ENCODE peak calls at places on chromosomes 11 and 22, in nine cellular contexts. K, H, C, N, E, A, B, G and L are unnamed samples. For H3K27me3 and H3K36me3, the result is how much of the 10 kb centered on the place peaks cover.

GRCh38 chr11:75955443-75955842 is 140.4 kb downstream of the UVRAG start:
- DNase-seq in B (no peak), C (no peak), E (no peak), N (no peak), K (peak), G (no peak), H (no peak), A (no peak), L (no peak)

GRCh38 chr11:130675456-130675855 is 227.0 kb downstream of the ADAMTS15 start:
- DNase-seq in K (peak), B (peak), C (no peak), G (no peak), E (peak), H (peak), A (no peak), N (peak), L (no peak)

GRCh38 chr22:30340911-30341685 is 14.4 kb upstream of the TBC1D10A start:
- DNase-seq in E (no peak), G (no peak), N (peak), K (no peak), B (peak), A (no peak), C (no peak), H (peak), L (no peak)

GRCh38 chr11:10645212-10645795 is 48.3 kb downstream of the IRAG1 start:
- DNase-seq in G (no peak), B (no peak), K (no peak), A (no peak), C (no peak), H (no peak), N (no peak), E (no peak), L (no peak)

GRCh38 chr11:17991799-17992433 is 20.9 kb downstream of the SERGEF start:
- DNase-seq in B (no peak), E (no peak), G (peak), C (no peak), A (peak), N (no peak), H (no peak), K (peak), L (no peak)

GRCh38 chr11:63405114-63405513 is 35.5 kb downstream of the SLC22A9 start:
- DNase-seq in K (no peak), N (no peak), G (no peak), A (no peak), B (no peak), C (no peak), E (no peak), H (no peak), L (no peak)

GRCh38 chr22:47612136-47612910 is 849.9 kb downstream of the TBC1D22A start:
- DNase-seq in H (no peak), G (no peak), C (no peak), K (no peak), E (no peak), N (no peak), B (no peak), A (no peak), L (no peak)

GRCh38 chr22:20844055-20845037 is 14.3 kb downstream of the PI4KA start:
- DNase-seq in K (no peak), C (no peak), N (no peak), E (no peak), B (no peak), G (no peak), A (no peak), H (no peak), L (no peak)

GRCh38 chr22:21666786-21667185 is 974 bp downstream of the PPIL2 start:
- DNase-seq in E (no peak), A (no peak), C (no peak), N (no peak), B (no peak), H (no peak), K (no peak), G (no peak), L (no peak)

GRCh38 chr11:24588075-24588474 is 91.2 kb downstream of the LUZP2 start:
- DNase-seq in A (no peak), G (no peak), C (no peak), K (peak), E (no peak), H (no peak), B (no peak), N (no peak), L (no peak)

GRCh38 chr11:112928136-112928535 is 33.1 kb upstream of the NCAM1 start:
- DNase-seq in B (no peak), K (no peak), A (no peak), H (no peak), E (no peak), N (no peak), C (no peak), G (no peak), L (no peak)

GRCh38 chr22:46078241-46079092 is 71.9 kb upstream of the PPARA start:
- DNase-seq in A (no peak), H (peak), N (peak), B (peak), G (no peak), C (no peak), E (no peak), K (no peak), L (no peak)

GRCh38 chr11:13008625-13009475 is at the start of gene RASSF10:
- DNase-seq in A (no peak), G (no peak), C (no peak), B (peak), K (peak), N (no peak), E (no peak), H (peak), L (no peak)

GRCh38 chr11:8403310-8403709 is 139.6 kb upstream of the LMO1 start:
- DNase-seq in G (no peak), H (no peak), A (no peak), C (no peak), K (peak), B (no peak), E (peak), N (no peak), L (no peak)

GRCh38 chr11:12189543-12190235 is 79.3 kb downstream of the MICAL2 start:
- DNase-seq in E (no peak), K (no peak), A (peak), N (peak), G (no peak), H (no peak), B (no peak), C (no peak), L (no peak)

GRCh38 chr22:29208879-29209623 is 3.4 kb downstream of the EMID1 start:
- DNase-seq in N (peak), B (no peak), C (no peak), A (no peak), G (no peak), H (peak), E (no peak), K (no peak), L (no peak)

GRCh38 chr11:117289795-117290194 is 1.4 kb upstream of the BACE1-AS start:
- DNase-seq in B (no peak), G (no peak), K (no peak), C (no peak), E (no peak), H (no peak), A (no peak), N (no peak), L (no peak)

GRCh38 chr11:709109-709997 is 3.3 kb downstream of the EPS8L2 start:
- DNase-seq in K (no peak), E (no peak), A (no peak), H (no peak), N (no peak), C (no peak), G (no peak), B (peak), L (no peak)

GRCh38 chr11:114762437-114762836 is 84.1 kb downstream of the NXPE2 start:
- DNase-seq in H (peak), N (peak), A (no peak), G (peak), E (peak), B (peak), K (peak), C (no peak), L (no peak)

GRCh38 chr22:45162531-45162930 is 1.2 kb upstream of the NUP50 start:
- DNase-seq in B (no peak), E (no peak), N (no peak), H (no peak), C (no peak), G (no peak), K (no peak), A (no peak), L (no peak)

GRCh38 chr22:20094158-20094807 is 14.2 kb downstream of the DGCR8 start:
- DNase-seq in H (no peak), E (no peak), A (no peak), N (peak), B (no peak), G (no peak), K (no peak), C (no peak), L (no peak)

GRCh38 chr22:38850941-38851849 is 7.4 kb upstream of the NPTXR start:
- DNase-seq in K (peak), A (no peak), N (no peak), H (no peak), B (no peak), C (no peak), G (no peak), E (peak), L (no peak)

GRCh38 chr11:123054301-123055065 is 7.5 kb downstream of the HSPA8 start:
- DNase-seq in G (peak), K (peak), B (no peak), E (peak), A (peak), N (no peak), C (no peak), H (no peak), L (no peak)

GRCh38 chr11:43034341-43034740 is 277.5 kb upstream of the API5 start:
- DNase-seq in B (no peak), K (no peak), N (no peak), E (no peak), C (no peak), G (no peak), A (no peak), H (no peak), L (no peak)

GRCh38 chr22:38314992-38315800 is 2.0 kb downstream of the CSNK1E start:
- DNase-seq in C (no peak), H (no peak), A (peak), E (no peak), G (peak), N (peak), B (no peak), K (peak), L (peak)

GRCh38 chr11:122367809-122368231 is 251.8 kb upstream of the BLID start:
- DNase-seq in E (peak), K (peak), A (no peak), G (no peak), C (no peak), N (no peak), H (no peak), B (no peak), L (no peak)

GRCh38 chr11:12963789-12964536 is 45.2 kb upstream of the RASSF10 start:
- DNase-seq in A (peak), H (peak), G (peak), C (no peak), K (peak), B (peak), N (peak), E (peak), L (peak)

GRCh38 chr11:67436459-67437081 is 912 bp downstream of the PTPRCAP start:
- DNase-seq in A (peak), N (peak), H (no peak), E (no peak), C (no peak), K (peak), G (peak), B (no peak), L (peak)

GRCh38 chr22:30205281-30206115 is 41.1 kb downstream of the LIF start:
- DNase-seq in G (no peak), E (peak), K (peak), A (no peak), C (no peak), N (peak), H (peak), B (no peak), L (no peak)

GRCh38 chr11:61509058-61510029 is 795 bp downstream of the LRRC10B start:
- DNase-seq in E (peak), A (peak), G (peak), N (peak), C (no peak), B (peak), H (peak), K (peak), L (peak)
- H3K4me3 ChIP-seq in E (peak), A (peak), G (peak), N (peak), C (peak), B (peak), H (peak), K (peak), L (peak)

GRCh38 chr11:57647960-57648776 is 1.5 kb downstream of the YPEL4 start:
- DNase-seq in K (peak), C (no peak), A (no peak), H (no peak), E (no peak), G (no peak), B (no peak), N (no peak), L (no peak)
- H3K27me3 ChIP-seq in K (under half), C (under half), A (under half), H (half or more), E (under half), G (under half), B (half or more), N (under half), L (under half)

DNA sequence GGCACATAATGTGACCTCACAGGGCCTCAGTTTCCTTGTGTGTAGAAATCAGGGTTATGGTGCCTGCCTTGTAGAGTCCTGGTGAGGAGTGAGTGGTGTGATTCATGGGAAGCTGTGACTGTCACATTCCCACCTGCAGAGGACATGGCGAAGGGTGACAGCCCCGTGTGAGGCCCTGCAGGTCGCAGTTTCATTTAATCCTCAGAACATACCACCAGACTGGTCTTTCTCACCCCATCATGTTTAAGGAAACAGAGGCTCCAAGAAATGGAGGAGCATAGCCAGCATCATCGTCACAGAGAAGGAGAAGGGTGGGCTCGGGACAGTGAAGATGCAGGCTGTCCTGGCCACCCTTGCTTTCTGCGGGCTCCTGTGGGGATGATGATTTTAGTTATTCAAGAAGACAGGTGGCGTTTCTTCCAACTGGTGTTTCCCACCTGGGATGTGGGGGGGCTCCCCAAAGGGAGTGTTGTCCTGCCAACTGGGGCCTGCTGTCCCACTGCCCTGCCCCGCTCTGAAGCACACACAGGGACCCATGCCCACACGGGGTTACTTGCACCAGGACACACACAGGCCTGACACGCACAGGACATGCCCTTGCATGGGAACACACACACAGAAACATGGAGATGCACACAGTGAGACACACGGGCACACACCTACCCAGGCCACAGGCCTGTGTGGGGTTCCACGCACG is 100.2 kb downstream of the BCR start:
- DNase-seq in C (no peak), E (no peak), K (no peak), N (no peak), B (no peak), G (no peak), A (no peak), H (no peak), L (no peak)
- H3K36me3 ChIP-seq in C (half or more), E (under half), K (under half), N (under half), B (under half), G (under half), A (under half), H (under half), L (under half)

GRCh38 chr11:110710520-110711381 is 1.5 kb downstream of the ARHGAP20 start:
- DNase-seq in E (no peak), C (no peak), B (peak), N (peak), K (peak), H (peak), G (no peak), A (no peak), L (peak)
- H3K4me3 ChIP-seq in E (peak), C (peak), B (peak), N (peak), K (peak), H (peak), G (no peak), A (no peak), L (no peak)

GRCh38 chr11:105723269-105723668 is 113.4 kb downstream of the GRIA4 start:
- DNase-seq in H (no peak), N (no peak), A (no peak), B (no peak), K (no peak), E (no peak), G (no peak), C (no peak), L (no peak)
- H3K27me3 ChIP-seq in H (under half), N (under half), A (under half), B (under half), K (under half), E (under half), G (under half), C (under half), L (under half)

DNA sequence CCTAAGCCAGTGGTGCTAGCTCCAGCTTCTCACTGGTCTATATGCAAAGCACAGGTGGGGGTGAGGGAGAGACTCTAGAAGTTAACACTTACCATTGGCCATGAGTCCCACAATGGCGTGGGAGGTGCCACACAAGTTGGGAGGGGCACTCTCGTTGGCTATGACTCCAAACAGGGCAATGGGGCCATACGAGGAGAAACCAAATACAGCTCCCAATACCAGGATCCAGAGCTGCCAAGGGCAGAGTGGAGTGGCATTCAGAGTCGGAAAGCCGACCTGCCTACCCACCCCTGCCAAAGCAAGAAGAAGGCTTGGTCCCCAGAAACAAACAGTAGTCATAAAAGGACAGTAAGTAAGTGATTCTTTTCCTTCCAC is 5.6 kb downstream of the SLC37A4 start:
- DNase-seq in C (no peak), B (no peak), H (no peak), K (no peak), A (no peak), E (no peak), N (no peak), G (no peak), L (no peak)
- H3K36me3 ChIP-seq in C (half or more), B (under half), H (half or more), K (under half), A (under half), E (under half), N (under half), G (under half), L (under half)

DNA sequence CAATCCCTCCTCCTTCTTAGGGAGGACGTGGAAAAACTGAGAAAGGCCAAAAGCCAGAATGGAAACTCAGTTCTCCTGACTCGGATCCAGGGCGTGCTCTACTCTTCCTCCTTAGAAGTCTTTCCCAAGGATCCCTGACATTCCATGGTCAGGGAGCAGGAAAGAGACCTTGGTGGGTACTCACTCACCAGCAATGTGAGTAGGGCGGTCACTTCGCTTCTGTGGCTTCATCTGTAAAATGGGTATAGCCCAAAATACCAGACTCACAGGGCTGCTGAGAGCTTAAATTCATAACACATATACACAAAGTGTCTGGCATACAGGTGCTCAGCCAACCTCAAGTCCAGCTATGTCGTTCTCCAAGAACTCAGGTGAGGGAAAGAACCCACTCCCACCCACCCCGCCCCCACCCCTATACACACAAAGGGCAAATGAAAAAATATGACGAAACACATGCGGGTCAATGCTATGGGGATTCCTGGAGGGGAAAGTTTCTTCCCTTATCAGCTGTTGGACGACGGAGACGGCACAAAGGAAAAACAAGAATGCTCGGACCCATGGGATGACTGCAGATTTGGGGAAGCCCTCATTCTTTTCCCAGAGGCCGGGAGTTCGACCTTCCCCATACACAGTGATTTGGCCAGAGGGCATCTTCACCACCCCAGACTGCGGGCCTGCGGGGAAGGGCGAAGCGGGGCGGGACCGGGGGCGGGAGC is 471 bp upstream of the KCTD17 start:
- DNase-seq in K (no peak), G (no peak), B (no peak), N (no peak), C (no peak), A (no peak), H (no peak), E (no peak), L (no peak)
- H3K4me3 ChIP-seq in K (peak), G (peak), B (peak), N (peak), C (peak), A (no peak), H (peak), E (peak), L (peak)